ENCODE peak calls at places on chromosomes 4 and X, in nine cellular contexts. One of them, this sample, is unnamed.

GRCh38 chrX:22165732-22166457 is 106.8 kb upstream of the CBLL2 start:
- DNase-seq in tibial nerve: no peak
- DNase-seq in GM12864: no peak
- DNase-seq in ascending aorta: no peak
- DNase-seq in brain microvascular endothelial cell: peak; percentile 27
- DNase-seq in psoas muscle: no peak
- DNase-seq in fibroblast of pulmonary artery: peak; percentile 24
- DNase-seq in lower leg skin: no peak
- DNase-seq in sigmoid colon: no peak
- DNase-seq in this sample: no peak

GRCh38 chr4:186726150-186726439 is 2.4 kb upstream of the FAT1 start:
- DNase-seq in tibial nerve: no peak
- DNase-seq in GM12864: no peak
- DNase-seq in lower leg skin: no peak
- DNase-seq in sigmoid colon: no peak
- DNase-seq in psoas muscle: no peak
- DNase-seq in ascending aorta: no peak
- DNase-seq in fibroblast of pulmonary artery: no peak
- DNase-seq in brain microvascular endothelial cell: no peak
- DNase-seq in this sample: no peak

GRCh38 chr4:26020896-26021295 is 106.9 kb downstream of the SMIM20 start:
- DNase-seq in ascending aorta: no peak
- DNase-seq in tibial nerve: no peak
- DNase-seq in psoas muscle: no peak
- DNase-seq in GM12864: no peak
- DNase-seq in fibroblast of pulmonary artery: peak; percentile 50
- DNase-seq in brain microvascular endothelial cell: peak; percentile 70
- DNase-seq in lower leg skin: no peak
- DNase-seq in sigmoid colon: no peak
- DNase-seq in this sample: no peak

GRCh38 chr4:100681289-100681688 is 163.5 kb upstream of the EMCN start:
- DNase-seq in sigmoid colon: no peak
- DNase-seq in tibial nerve: no peak
- DNase-seq in brain microvascular endothelial cell: no peak
- DNase-seq in ascending aorta: no peak
- DNase-seq in GM12864: no peak
- DNase-seq in lower leg skin: no peak
- DNase-seq in fibroblast of pulmonary artery: no peak
- DNase-seq in psoas muscle: no peak
- DNase-seq in this sample: no peak

GRCh38 chrX:111467896-111468295 is 43.5 kb upstream of the SERTM2 start:
- DNase-seq in brain microvascular endothelial cell: no peak
- DNase-seq in fibroblast of pulmonary artery: no peak
- DNase-seq in lower leg skin: peak; percentile 83
- DNase-seq in sigmoid colon: peak; percentile 64
- DNase-seq in tibial nerve: no peak
- DNase-seq in psoas muscle: peak; percentile 15
- DNase-seq in GM12864: no peak
- DNase-seq in ascending aorta: no peak
- DNase-seq in this sample: peak; percentile 1

GRCh38 chr4:53861856-53862610 is 202.4 kb downstream of the CHIC2 start:
- DNase-seq in GM12864: no peak
- DNase-seq in sigmoid colon: peak; percentile 85
- DNase-seq in ascending aorta: no peak
- DNase-seq in brain microvascular endothelial cell: peak; percentile 70
- DNase-seq in psoas muscle: peak; percentile 25
- DNase-seq in lower leg skin: no peak
- DNase-seq in tibial nerve: no peak
- DNase-seq in fibroblast of pulmonary artery: peak; percentile 89
- DNase-seq in this sample: no peak

GRCh38 chrX:70979136-70979762 is 48.4 kb upstream of the SLC7A3 start:
- DNase-seq in fibroblast of pulmonary artery: peak; percentile 60
- DNase-seq in sigmoid colon: no peak
- DNase-seq in psoas muscle: no peak
- DNase-seq in lower leg skin: no peak
- DNase-seq in GM12864: no peak
- DNase-seq in brain microvascular endothelial cell: peak; percentile 55
- DNase-seq in ascending aorta: no peak
- DNase-seq in tibial nerve: no peak
- DNase-seq in this sample: no peak

GRCh38 chr4:113760852-113761681 is 471 bp downstream of the CAMK2D start:
- DNase-seq in GM12864: peak; percentile 8
- DNase-seq in sigmoid colon: peak; percentile 94
- DNase-seq in psoas muscle: peak; percentile 87
- DNase-seq in tibial nerve: peak; percentile 80
- DNase-seq in fibroblast of pulmonary artery: peak; percentile 89
- DNase-seq in lower leg skin: peak; percentile 97
- DNase-seq in ascending aorta: peak; percentile 48
- DNase-seq in brain microvascular endothelial cell: peak; percentile 57
- DNase-seq in this sample: peak; percentile 33

GRCh38 chrX:68832101-68832416 is 3.2 kb downstream of the EFNB1 start:
- DNase-seq in lower leg skin: peak; percentile 90
- DNase-seq in fibroblast of pulmonary artery: peak; percentile 79
- DNase-seq in ascending aorta: no peak
- DNase-seq in tibial nerve: no peak
- DNase-seq in sigmoid colon: peak; percentile 82
- DNase-seq in brain microvascular endothelial cell: peak; percentile 60
- DNase-seq in psoas muscle: peak; percentile 46
- DNase-seq in GM12864: no peak
- DNase-seq in this sample: no peak

GRCh38 chr4:184473515-184474260 is 662 bp downstream of the IRF2 start:
- DNase-seq in ascending aorta: no peak
- DNase-seq in fibroblast of pulmonary artery: peak; percentile 37
- DNase-seq in sigmoid colon: no peak
- DNase-seq in tibial nerve: no peak
- DNase-seq in GM12864: no peak
- DNase-seq in lower leg skin: peak; percentile 86
- DNase-seq in psoas muscle: peak; percentile 42
- DNase-seq in brain microvascular endothelial cell: peak; percentile 19
- DNase-seq in this sample: no peak

GRCh38 chr4:43244688-43245382 is 352.3 kb downstream of the GRXCR1 start:
- DNase-seq in brain microvascular endothelial cell: no peak
- DNase-seq in fibroblast of pulmonary artery: no peak
- DNase-seq in psoas muscle: no peak
- DNase-seq in lower leg skin: no peak
- DNase-seq in sigmoid colon: no peak
- DNase-seq in GM12864: peak; percentile 24
- DNase-seq in tibial nerve: no peak
- DNase-seq in ascending aorta: no peak
- DNase-seq in this sample: no peak

GRCh38 chr4:10416441-10416840 is 40.8 kb downstream of the ZNF518B start:
- DNase-seq in fibroblast of pulmonary artery: no peak
- DNase-seq in lower leg skin: no peak
- DNase-seq in sigmoid colon: no peak
- DNase-seq in brain microvascular endothelial cell: no peak
- DNase-seq in GM12864: no peak
- DNase-seq in ascending aorta: no peak
- DNase-seq in tibial nerve: no peak
- DNase-seq in psoas muscle: no peak
- DNase-seq in this sample: no peak

DNA sequence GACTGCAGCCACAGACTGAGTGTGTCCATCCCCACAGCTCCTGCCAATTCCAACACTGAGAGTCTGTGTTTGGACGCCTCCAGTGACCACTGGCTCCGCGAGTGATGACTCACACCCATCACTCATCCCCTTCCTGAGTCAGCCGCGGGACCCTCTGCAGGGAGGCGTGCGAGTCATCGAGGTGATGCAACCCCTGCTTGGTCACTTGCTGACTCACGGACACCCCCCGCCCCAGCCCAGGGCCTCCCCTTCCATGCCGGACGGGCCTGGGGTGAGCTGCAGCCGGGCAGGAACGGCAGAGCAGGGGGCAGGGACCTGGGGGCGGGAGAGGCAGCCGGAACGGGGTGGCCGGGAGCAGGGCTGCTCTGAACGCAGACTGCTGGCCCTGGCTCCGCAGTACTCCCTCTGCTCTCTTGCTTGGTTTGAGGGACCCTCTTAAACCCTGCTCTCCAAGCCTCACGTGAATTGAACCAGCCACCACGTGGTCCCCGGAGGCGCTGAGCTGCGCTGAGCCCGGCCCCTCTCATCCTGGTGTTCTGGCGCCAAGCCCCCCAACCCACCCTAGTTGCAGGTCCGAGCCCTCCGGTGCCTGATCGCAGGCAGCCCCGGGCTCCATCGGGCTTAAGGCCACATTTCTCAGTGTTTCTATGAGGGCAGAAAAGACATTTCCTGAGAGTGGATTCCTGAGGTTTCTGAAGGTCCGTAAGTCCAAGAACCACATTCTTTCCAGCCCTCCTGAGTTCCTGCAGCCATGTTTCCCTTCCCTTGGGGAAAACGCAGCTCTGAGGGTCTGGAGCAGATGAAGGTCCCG is 32.4 kb downstream of the FGFRL1 start:
- DNase-seq in tibial nerve: peak; percentile 86
- DNase-seq in brain microvascular endothelial cell: peak; percentile 99
- DNase-seq in fibroblast of pulmonary artery: peak; percentile 99
- DNase-seq in GM12864: no peak
- DNase-seq in sigmoid colon: peak; percentile 97
- DNase-seq in lower leg skin: peak; percentile 98
- DNase-seq in psoas muscle: peak; percentile 94
- DNase-seq in ascending aorta: peak; percentile 94
- DNase-seq in this sample: peak; percentile 98
- H3K4me3 ChIP-seq in tibial nerve: peak overlapping the region; percentile 20
- H3K4me3 ChIP-seq in brain microvascular endothelial cell: peak overlapping the region; percentile 1
- H3K4me3 ChIP-seq in fibroblast of pulmonary artery: peak overlapping the region; percentile 7
- H3K4me3 ChIP-seq in GM12864: no peak overlapping the region
- H3K4me3 ChIP-seq in sigmoid colon: no peak overlapping the region
- H3K4me3 ChIP-seq in lower leg skin: no peak overlapping the region
- H3K4me3 ChIP-seq in psoas muscle: no peak overlapping the region
- H3K4me3 ChIP-seq in ascending aorta: peak overlapping the region; percentile 35
- H3K4me3 ChIP-seq in this sample: peak overlapping the region; percentile 57

DNA sequence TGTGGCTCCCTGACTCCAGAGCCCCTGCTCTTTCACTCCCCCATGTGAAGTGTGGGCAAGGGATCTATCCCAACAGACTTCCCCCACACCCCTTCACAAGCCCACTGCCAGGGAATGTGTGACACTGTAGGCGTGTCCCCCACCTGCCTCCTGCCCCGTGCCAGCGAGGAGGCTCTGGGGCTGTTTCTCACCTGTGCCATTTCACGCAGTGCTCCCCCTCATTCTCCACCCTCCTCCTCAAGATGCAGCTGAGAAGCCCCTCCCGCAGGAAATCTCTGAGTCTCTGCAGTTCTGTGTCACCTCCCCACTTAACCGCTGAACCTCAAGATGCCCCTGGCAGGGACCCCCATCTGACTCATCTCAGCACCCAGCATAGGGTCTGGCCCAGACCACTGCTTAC is 5.4 kb downstream of the MAN2B2 start:
- DNase-seq in brain microvascular endothelial cell: no peak
- DNase-seq in sigmoid colon: no peak
- DNase-seq in tibial nerve: no peak
- DNase-seq in GM12864: no peak
- DNase-seq in lower leg skin: no peak
- DNase-seq in ascending aorta: no peak
- DNase-seq in psoas muscle: no peak
- DNase-seq in fibroblast of pulmonary artery: no peak
- DNase-seq in this sample: no peak
- TF ChIP-seq CTCF in brain microvascular endothelial cell: no peak
- TF ChIP-seq CTCF in sigmoid colon: no peak
- TF ChIP-seq CTCF in tibial nerve: no peak
- TF ChIP-seq CTCF in GM12864: no peak
- TF ChIP-seq CTCF in lower leg skin: no peak
- TF ChIP-seq CTCF in ascending aorta: no peak
- TF ChIP-seq CTCF in psoas muscle: no peak
- TF ChIP-seq CTCF in fibroblast of pulmonary artery: no peak
- TF ChIP-seq CTCF in this sample: no peak

DNA sequence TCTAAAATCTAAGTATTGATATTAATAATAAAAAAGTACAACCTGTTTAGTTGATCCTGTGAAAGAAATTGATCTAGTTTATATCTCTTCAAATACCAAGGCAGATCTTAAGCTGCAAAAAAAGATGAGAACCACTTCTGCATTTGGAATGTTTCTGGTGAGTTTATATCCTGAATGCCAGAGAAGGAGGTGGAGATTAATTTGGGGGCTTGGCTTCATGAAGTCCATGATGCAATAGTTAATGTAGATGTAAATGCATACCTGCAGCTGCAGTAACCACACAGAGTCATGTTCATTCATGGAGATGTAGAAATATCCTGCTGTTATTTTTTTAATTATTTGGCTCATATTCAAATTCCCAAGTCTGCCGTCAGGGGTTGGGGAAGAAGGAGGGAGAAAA is at the start of gene SULT1E1:
- DNase-seq in lower leg skin: no peak
- DNase-seq in brain microvascular endothelial cell: peak; percentile 75
- DNase-seq in ascending aorta: no peak
- DNase-seq in GM12864: no peak
- DNase-seq in sigmoid colon: no peak
- DNase-seq in tibial nerve: no peak
- DNase-seq in psoas muscle: no peak
- DNase-seq in fibroblast of pulmonary artery: peak; percentile 93
- DNase-seq in this sample: no peak
- H3K4me3 ChIP-seq in lower leg skin: no peak within 1 kb of the TSS
- H3K4me3 ChIP-seq in brain microvascular endothelial cell: peak within 1 kb of the TSS; percentile 45
- H3K4me3 ChIP-seq in ascending aorta: no peak within 1 kb of the TSS
- H3K4me3 ChIP-seq in GM12864: no peak within 1 kb of the TSS
- H3K4me3 ChIP-seq in sigmoid colon: no peak within 1 kb of the TSS
- H3K4me3 ChIP-seq in tibial nerve: no peak within 1 kb of the TSS
- H3K4me3 ChIP-seq in psoas muscle: no peak within 1 kb of the TSS
- H3K4me3 ChIP-seq in fibroblast of pulmonary artery: peak within 1 kb of the TSS; percentile 64
- H3K4me3 ChIP-seq in this sample: no peak within 1 kb of the TSS

GRCh38 chrX:95065151-95065550 is 1391.1 kb downstream of the FAM133A start:
- DNase-seq in ascending aorta: no peak
- DNase-seq in GM12864: no peak
- DNase-seq in fibroblast of pulmonary artery: no peak
- DNase-seq in tibial nerve: no peak
- DNase-seq in brain microvascular endothelial cell: no peak
- DNase-seq in lower leg skin: no peak
- DNase-seq in psoas muscle: no peak
- DNase-seq in sigmoid colon: no peak
- DNase-seq in this sample: no peak

GRCh38 chrX:95076449-95076848 is 1402.4 kb downstream of the FAM133A start:
- DNase-seq in lower leg skin: no peak
- DNase-seq in psoas muscle: no peak
- DNase-seq in fibroblast of pulmonary artery: peak; percentile 33
- DNase-seq in brain microvascular endothelial cell: peak; percentile 1
- DNase-seq in sigmoid colon: no peak
- DNase-seq in ascending aorta: no peak
- DNase-seq in tibial nerve: no peak
- DNase-seq in GM12864: no peak
- DNase-seq in this sample: no peak

GRCh38 chrX:95071621-95072020 is 1397.6 kb downstream of the FAM133A start:
- DNase-seq in GM12864: no peak
- DNase-seq in tibial nerve: no peak
- DNase-seq in ascending aorta: no peak
- DNase-seq in psoas muscle: no peak
- DNase-seq in lower leg skin: no peak
- DNase-seq in sigmoid colon: no peak
- DNase-seq in fibroblast of pulmonary artery: no peak
- DNase-seq in brain microvascular endothelial cell: no peak
- DNase-seq in this sample: no peak

DNA sequence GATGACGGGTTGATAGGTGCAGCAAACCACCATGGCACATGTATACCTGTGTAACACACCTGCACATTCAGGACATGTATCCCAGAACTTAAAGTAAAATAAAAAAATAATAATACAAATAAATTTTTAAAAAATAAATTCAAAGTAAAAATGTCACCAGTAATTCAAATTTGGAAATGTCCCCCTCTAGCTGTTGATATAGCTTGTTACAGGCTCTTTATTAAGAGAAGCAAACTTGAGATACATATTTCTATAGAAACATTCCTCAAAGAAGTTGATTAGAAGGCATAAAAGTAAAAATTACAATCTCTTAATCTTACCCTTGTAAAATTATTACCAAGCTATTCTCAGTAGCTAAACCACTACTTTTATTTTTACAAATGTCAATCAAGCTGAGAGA is 1397.0 kb downstream of the FAM133A start:
- DNase-seq in fibroblast of pulmonary artery: no peak
- DNase-seq in ascending aorta: no peak
- DNase-seq in tibial nerve: no peak
- DNase-seq in GM12864: no peak
- DNase-seq in brain microvascular endothelial cell: no peak
- DNase-seq in lower leg skin: no peak
- DNase-seq in psoas muscle: no peak
- DNase-seq in sigmoid colon: no peak
- DNase-seq in this sample: no peak
- TF ChIP-seq CTCF in fibroblast of pulmonary artery: peak; percentile 13
- TF ChIP-seq CTCF in ascending aorta: no peak
- TF ChIP-seq CTCF in tibial nerve: no peak
- TF ChIP-seq CTCF in GM12864: no peak
- TF ChIP-seq CTCF in brain microvascular endothelial cell: peak; percentile 9
- TF ChIP-seq CTCF in lower leg skin: no peak
- TF ChIP-seq CTCF in psoas muscle: no peak
- TF ChIP-seq CTCF in sigmoid colon: no peak
- TF ChIP-seq CTCF in this sample: no peak

This sample was measured in thoracic aorta.